ENCODE peak calls at places on chromosome 11, in five cellular contexts. N, V, O, L and F are unnamed samples.

GRCh38 chr11:47552086-47552580 is 799 bp downstream of the CELF1 start:
- DNase-seq in N (peak), V (no peak), O (no peak), L (no peak), F (no peak)

GRCh38 chr11:35615911-35616900 is 2.1 kb upstream of the FJX1 start:
- DNase-seq in N (peak), V (no peak), O (no peak), L (no peak), F (peak)

GRCh38 chr11:35826949-35827348 is 116.9 kb upstream of the LDLRAD3 start:
- DNase-seq in N (no peak), V (no peak), O (no peak), L (no peak), F (no peak)

GRCh38 chr11:62613275-62613864 is 313 bp downstream of the ROM1 start:
- DNase-seq in N (no peak), V (no peak), O (no peak), L (no peak), F (no peak)

GRCh38 chr11:96114178-96115070 is 190.5 kb upstream of the MTMR2 start:
- DNase-seq in N (no peak), V (no peak), O (no peak), L (no peak), F (no peak)

GRCh38 chr11:60951909-60952741 is at the start of gene SLC15A3:
- DNase-seq in N (no peak), V (no peak), O (peak), L (no peak), F (no peak)

GRCh38 chr11:33696931-33697638 is 3.5 kb downstream of the C11orf91 start:
- DNase-seq in N (no peak), V (no peak), O (no peak), L (no peak), F (no peak)

GRCh38 chr11:3867209-3868071 is 12.0 kb downstream of the STIM1 start:
- DNase-seq in N (peak), V (no peak), O (no peak), L (no peak), F (no peak)

GRCh38 chr11:114359342-114359741 is 41.0 kb downstream of the C11orf71 start:
- DNase-seq in N (no peak), V (no peak), O (no peak), L (no peak), F (no peak)

GRCh38 chr11:3021125-3021524 is 29.0 kb upstream of the NAP1L4 start:
- DNase-seq in N (peak), V (peak), O (no peak), L (no peak), F (peak)

GRCh38 chr11:126282361-126282741 is 542 bp upstream of the TIRAP start:
- DNase-seq in N (peak), V (no peak), O (peak), L (no peak), F (no peak)

GRCh38 chr11:56509439-56509838 is 18.3 kb upstream of the OR5M8 start:
- DNase-seq in N (no peak), V (no peak), O (no peak), L (no peak), F (no peak)

GRCh38 chr11:111447931-111448330 is 64.3 kb downstream of the BTG4 start:
- DNase-seq in N (no peak), V (no peak), O (no peak), L (no peak), F (no peak)

GRCh38 chr11:120134106-120134930 is 3.6 kb downstream of the TRIM29 start:
- DNase-seq in N (no peak), V (no peak), O (no peak), L (no peak), F (no peak)

GRCh38 chr11:130037058-130037457 is 32.6 kb upstream of the APLP2 start:
- DNase-seq in N (no peak), V (no peak), O (no peak), L (no peak), F (peak)

GRCh38 chr11:62709262-62710000 is 2.0 kb downstream of the GNG3 start:
- DNase-seq in N (peak), V (no peak), O (peak), L (peak), F (peak)

GRCh38 chr11:64516226-64516625 is 74.8 kb upstream of the SLC22A12 start:
- DNase-seq in N (no peak), V (no peak), O (no peak), L (no peak), F (no peak)

GRCh38 chr11:83051760-83052671 is 19.7 kb downstream of the RAB30 start:
- DNase-seq in N (no peak), V (no peak), O (no peak), L (no peak), F (no peak)

GRCh38 chr11:65355013-65355775 is 643 bp downstream of the TIGD3 start:
- DNase-seq in N (peak), V (no peak), O (peak), L (peak), F (no peak)

GRCh38 chr11:106828976-106829375 is 189.3 kb downstream of the GUCY1A2 start:
- DNase-seq in N (no peak), V (no peak), O (no peak), L (no peak), F (no peak)

GRCh38 chr11:108221401-108221800 is 1.0 kb downstream of the NPAT start:
- DNase-seq in N (no peak), V (no peak), O (no peak), L (no peak), F (no peak)

GRCh38 chr11:20790622-20791021 is 121.2 kb downstream of the NELL1 start:
- DNase-seq in N (no peak), V (no peak), O (no peak), L (no peak), F (no peak)

GRCh38 chr11:119832536-119832935 is 103.5 kb upstream of the NECTIN1 start:
- DNase-seq in N (peak), V (no peak), O (no peak), L (no peak), F (no peak)

GRCh38 chr11:1373536-1374214 is 16.1 kb upstream of the BRSK2 start:
- DNase-seq in N (no peak), V (no peak), O (no peak), L (no peak), F (no peak)

GRCh38 chr11:43282607-43283440 is 29.0 kb upstream of the API5 start:
- DNase-seq in N (peak), V (peak), O (peak), L (no peak), F (peak)

GRCh38 chr11:70812472-70812871 is 414.1 kb downstream of the CTTN start:
- DNase-seq in N (no peak), V (no peak), O (no peak), L (no peak), F (no peak)

GRCh38 chr11:63813563-63814382 is 517 bp downstream of the SPINDOC start:
- DNase-seq in N (peak), V (no peak), O (peak), L (no peak), F (peak)

GRCh38 chr11:47414685-47415070 is 6.3 kb downstream of the SLC39A13 start:
- DNase-seq in N (no peak), V (no peak), O (no peak), L (no peak), F (no peak)

GRCh38 chr11:2562181-2562581 is 117.4 kb downstream of the KCNQ1 start:
- DNase-seq in N (no peak), V (no peak), O (no peak), L (no peak), F (no peak)

GRCh38 chr11:61019037-61019817 is 47.7 kb downstream of the CD6 start:
- DNase-seq in N (no peak), V (no peak), O (no peak), L (no peak), F (no peak)

GRCh38 chr11:78660451-78660850 is 85.8 kb upstream of the NARS2 start:
- DNase-seq in N (no peak), V (no peak), O (no peak), L (no peak), F (no peak)

GRCh38 chr11:68115285-68115684 is 5.9 kb downstream of the CHKA start:
- DNase-seq in N (no peak), V (no peak), O (no peak), L (no peak), F (no peak)

GRCh38 chr11:10114593-10115404 is 179.2 kb downstream of the SBF2 start:
- DNase-seq in N (no peak), V (no peak), O (no peak), L (no peak), F (no peak)